ENCODE peak calls at places on chromosomes 7 and 10, in four cellular contexts. W is GM06990, P is AG04450, Y is AG10803. J is an unnamed sample.

GRCh38 chr7:155147172-155147571 is 77.0 kb downstream of the HTR5A start:
- DNase-seq in W (no peak), P (no peak), Y (no peak), J (no peak)

GRCh38 chr7:102450242-102450641 is 14.4 kb downstream of the ALKBH4 start:
- DNase-seq in W (no peak), P (no peak), Y (no peak), J (no peak)

GRCh38 chr10:27446091-27446918 is 57.8 kb upstream of the RAB18 start:
- DNase-seq in W (no peak), P (peak; percentile 10), Y (peak; percentile 71), J (peak; percentile 48)

GRCh38 chr7:98223351-98223897 is 12.2 kb downstream of the BHLHA15 start:
- DNase-seq in W (no peak), P (no peak), Y (no peak), J (no peak)

GRCh38 chr10:103870503-103870902 is 15.1 kb upstream of the SH3PXD2A start:
- DNase-seq in W (no peak), P (no peak), Y (peak; percentile 74), J (peak; percentile 46)

GRCh38 chr7:28410628-28411578 is 1.4 kb upstream of the CREB5 start:
- DNase-seq in W (peak; percentile 61), P (no peak), Y (no peak), J (peak; percentile 67)

GRCh38 chr7:142384508-142384922 is 126.7 kb upstream of the PRSS58 start:
- DNase-seq in W (no peak), P (no peak), Y (peak; percentile 85), J (peak; percentile 46)

GRCh38 chr7:27992092-27992491 is 188.5 kb downstream of the JAZF1 start:
- DNase-seq in W (no peak), P (no peak), Y (peak; percentile 56), J (no peak)

GRCh38 chr10:47079177-47079580 is 168.0 kb downstream of the PTPN20 start:
- DNase-seq in W (no peak), P (no peak), Y (no peak), J (peak; percentile 2)

GRCh38 chr7:100887186-100887954 is 2.1 kb downstream of the UFSP1 start:
- DNase-seq in W (peak; percentile 77), P (no peak), Y (no peak), J (no peak)

GRCh38 chr7:121088870-121089269 is 100.4 kb downstream of the CPED1 start:
- DNase-seq in W (no peak), P (no peak), Y (no peak), J (no peak)

GRCh38 chr7:15199482-15199881 is 296.9 kb upstream of the DGKB start:
- DNase-seq in W (no peak), P (no peak), Y (peak; percentile 2), J (peak; percentile 40)

GRCh38 chr7:129343099-129343700 is 91.0 kb upstream of the STRIP2 start:
- DNase-seq in W (peak; percentile 24), P (no peak), Y (peak; percentile 54), J (peak; percentile 61)

GRCh38 chr7:24894670-24895221 is 85.2 kb downstream of the OSBPL3 start:
- DNase-seq in W (no peak), P (no peak), Y (no peak), J (no peak)

GRCh38 chr7:85688712-85689111 is 501.9 kb upstream of the SEMA3D start:
- DNase-seq in W (no peak), P (no peak), Y (peak; percentile 20), J (peak; percentile 29)

GRCh38 chr10:6128591-6129383 is 40.0 kb downstream of the RBM17 start:
- DNase-seq in W (no peak), P (no peak), Y (peak; percentile 41), J (no peak)

GRCh38 chr7:44060091-44060947 is 5.0 kb downstream of the PGAM2 start:
- DNase-seq in W (no peak), P (no peak), Y (no peak), J (no peak)

GRCh38 chr7:4665661-4666060 is 16.4 kb upstream of the FOXK1 start:
- DNase-seq in W (no peak), P (peak; percentile 88), Y (peak; percentile 98), J (peak; percentile 98)

GRCh38 chr7:131173148-131173890 is 154.4 kb upstream of the MKLN1 start:
- DNase-seq in W (no peak), P (no peak), Y (peak; percentile 67), J (peak; percentile 35)

GRCh38 chr10:17240617-17241016 is 12.6 kb downstream of the VIM start:
- DNase-seq in W (no peak), P (no peak), Y (no peak), J (no peak)

GRCh38 chr10:121709674-121710073 is 111.4 kb upstream of the FGFR2 start:
- DNase-seq in W (no peak), P (no peak), Y (no peak), J (peak; percentile 68)

GRCh38 chr10:1128649-1129048 is 72.5 kb downstream of the WDR37 start:
- DNase-seq in W (no peak), P (no peak), Y (no peak), J (no peak)

GRCh38 chr10:96092999-96093767 is 36.9 kb upstream of the ZNF518A start:
- DNase-seq in W (no peak), P (no peak), Y (no peak), J (no peak)

GRCh38 chr10:80568306-80568705 is 30.6 kb downstream of the SH2D4B start:
- DNase-seq in W (no peak), P (no peak), Y (no peak), J (no peak)

GRCh38 chr10:80201592-80202256 is 3.6 kb downstream of the ANXA11 start:
- DNase-seq in W (no peak), P (no peak), Y (no peak), J (no peak)

GRCh38 chr7:131546126-131546525 is 10.3 kb downstream of the PODXL start:
- DNase-seq in W (no peak), P (no peak), Y (peak; percentile 40), J (no peak)

GRCh38 chr7:40519009-40519408 is 384.2 kb downstream of the SUGCT start:
- DNase-seq in W (no peak), P (no peak), Y (no peak), J (no peak)

GRCh38 chr10:29795856-29796255 is 161.1 kb upstream of the SVIL start:
- DNase-seq in W (no peak), P (no peak), Y (peak; percentile 70), J (peak; percentile 54)

GRCh38 chr7:105020926-105021325 is 6.9 kb downstream of the KMT2E start:
- DNase-seq in W (no peak), P (no peak), Y (no peak), J (no peak)
- H3K4me3 ChIP-seq in W (no peak overlapping the region), P (no peak overlapping the region), Y (no peak overlapping the region), J (no peak overlapping the region)

GRCh38 chr10:54869022-54869421 is 68.0 kb upstream of the PCDH15 start:
- DNase-seq in W (no peak), P (no peak), Y (no peak), J (no peak)

GRCh38 chr10:54866666-54867065 is 65.6 kb upstream of the PCDH15 start:
- DNase-seq in W (no peak), P (no peak), Y (no peak), J (no peak)
- TF ChIP-seq CTCF in W (no peak), P (no peak), Y (no peak), J (no peak)

DNA sequence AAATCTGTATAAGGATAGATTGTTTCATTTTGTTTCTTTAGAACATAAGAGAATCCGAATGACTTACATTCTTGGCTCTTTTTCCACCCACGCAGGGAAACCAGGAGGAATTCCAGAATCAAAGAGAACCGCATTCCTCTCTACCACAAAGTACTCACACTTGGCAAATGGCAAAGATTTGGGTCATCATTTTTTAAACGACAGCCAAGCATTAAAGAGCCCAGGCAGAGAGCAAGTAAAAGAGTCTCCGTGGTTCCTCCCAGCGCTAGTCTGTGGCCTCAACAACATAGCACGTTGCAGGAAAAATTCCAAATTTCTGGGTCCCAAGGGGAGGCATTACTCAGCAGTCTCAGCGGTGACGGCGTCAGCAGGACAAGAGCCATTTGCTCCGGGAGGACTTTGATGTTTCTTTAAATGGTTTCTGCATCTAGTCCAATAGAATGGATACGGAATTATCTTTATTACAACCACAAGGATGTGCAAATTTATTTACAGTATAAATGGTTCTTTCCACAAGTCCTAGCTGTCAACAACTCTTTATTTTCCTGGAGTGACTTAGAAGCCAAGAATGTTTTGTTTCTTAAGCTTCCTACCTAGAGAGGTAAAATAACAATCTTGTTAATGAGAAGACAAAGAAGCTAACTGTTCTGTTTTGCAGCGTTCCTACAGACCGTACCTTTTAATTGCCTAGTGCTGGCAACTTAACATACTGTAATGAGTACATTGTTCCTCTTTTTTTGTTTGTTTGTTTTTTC is 232.5 kb downstream of the SKIDA1 start:
- DNase-seq in W (no peak), P (peak; percentile 92), Y (peak; percentile 99), J (peak; percentile 99)
- H3K4me3 ChIP-seq in W (no peak overlapping the region), P (peak overlapping the region; percentile 51), Y (peak overlapping the region; percentile 34), J (peak overlapping the region; percentile 0)

GRCh38 chr7:1768835-1769234 is 98.8 kb downstream of the ELFN1 start:
- DNase-seq in W (no peak), P (no peak), Y (no peak), J (no peak)

GRCh38 chr7:1770331-1770730 is 100.3 kb downstream of the ELFN1 start:
- DNase-seq in W (no peak), P (no peak), Y (no peak), J (no peak)

GRCh38 chr7:1765336-1765735 is 95.3 kb downstream of the ELFN1 start:
- DNase-seq in W (no peak), P (no peak), Y (no peak), J (no peak)

GRCh38 chr7:1769286-1770200 is 99.5 kb downstream of the ELFN1 start:
- DNase-seq in W (no peak), P (no peak), Y (no peak), J (no peak)

GRCh38 chr7:1767524-1767923 is 97.4 kb downstream of the ELFN1 start:
- DNase-seq in W (no peak), P (no peak), Y (no peak), J (no peak)
- TF ChIP-seq CTCF in W (no peak), P (no peak), Y (no peak), J (no peak)

GRCh38 chr10:101356132-101356531 is 2.2 kb downstream of the BTRC start:
- DNase-seq in W (no peak), P (no peak), Y (no peak), J (no peak)

GRCh38 chr10:101353692-101354583 is at the start of gene BTRC:
- DNase-seq in W (peak; percentile 96), P (peak; percentile 99), Y (peak; percentile 99), J (peak; percentile 100)

GRCh38 chr10:101351477-101351876 is 2.5 kb upstream of the BTRC start:
- DNase-seq in W (no peak), P (no peak), Y (no peak), J (no peak)

GRCh38 chr10:101355307-101355706 is 1.3 kb downstream of the BTRC start:
- DNase-seq in W (no peak), P (no peak), Y (no peak), J (no peak)

DNA sequence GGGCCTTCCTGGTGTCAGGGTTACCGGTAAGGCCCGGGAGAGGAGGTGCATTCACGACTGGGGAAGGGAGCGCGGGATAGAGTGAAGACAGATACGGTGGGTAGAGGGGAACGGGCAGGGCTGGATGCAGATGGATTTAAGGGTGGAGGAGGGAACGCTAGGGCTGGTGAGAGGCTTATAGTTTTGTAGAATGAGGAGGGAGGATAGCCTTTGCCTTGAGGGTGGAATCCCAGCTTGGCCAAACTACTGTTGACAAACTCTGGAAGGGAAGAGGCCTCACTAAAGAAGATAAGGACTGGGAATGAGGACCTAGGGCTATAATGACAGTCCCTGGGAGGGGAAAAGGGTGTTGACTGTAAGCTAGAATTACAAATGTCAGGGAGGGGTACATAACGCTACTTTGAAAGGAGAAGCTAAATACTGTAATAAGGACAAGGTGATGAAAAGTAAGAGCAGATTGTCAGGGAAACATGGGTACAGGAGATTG is 662 bp downstream of the BTRC start:
- DNase-seq in W (no peak), P (no peak), Y (no peak), J (no peak)
- H3K4me3 ChIP-seq in W (peak overlapping the region; percentile 94), P (peak overlapping the region; percentile 92), Y (peak overlapping the region; percentile 83), J (peak overlapping the region; percentile 82)